ENCODE peak calls at places on chromosome 4, in five cellular contexts. A, S, J, X and W are unnamed samples.

GRCh38 chr4:34972189-34972588 is 1272.1 kb downstream of the ARAP2 start:
- DNase-seq in X (no peak), A (no peak), S (no peak), J (no peak), W (no peak)

GRCh38 chr4:159003420-159004253 is 99.2 kb upstream of the RAPGEF2 start:
- DNase-seq in S (no peak), A (no peak), X (peak), J (no peak), W (peak)

GRCh38 chr4:156408749-156409148 is 455.1 kb upstream of the CTSO start:
- DNase-seq in A (no peak), X (peak), S (no peak), J (no peak), W (no peak)

GRCh38 chr4:115851918-115852766 is 738.7 kb upstream of the NDST4 start:
- DNase-seq in J (peak), X (no peak), S (peak), A (no peak), W (peak)

GRCh38 chr4:91325495-91325894 is 978.3 kb upstream of the GRID2 start:
- DNase-seq in J (no peak), A (no peak), X (no peak), S (no peak), W (no peak)

GRCh38 chr4:86452323-86452995 is 92.6 kb upstream of the MAPK10 start:
- DNase-seq in S (no peak), X (peak), A (peak), J (no peak), W (no peak)

GRCh38 chr4:95540227-95540626 is 8.5 kb downstream of the UNC5C start:
- DNase-seq in S (no peak), J (no peak), A (no peak), X (no peak), W (no peak)

GRCh38 chr4:71498002-71498401 is 159.2 kb downstream of the SLC4A4 start:
- DNase-seq in A (no peak), J (peak), X (peak), S (no peak), W (no peak)

GRCh38 chr4:184793735-184794355 is 31.9 kb downstream of the ACSL1 start:
- DNase-seq in X (no peak), J (no peak), S (no peak), A (no peak), W (no peak)

GRCh38 chr4:125389713-125390112 is 75.0 kb downstream of the FAT4 start:
- DNase-seq in J (peak), A (no peak), X (peak), S (no peak), W (no peak)

GRCh38 chr4:153152453-153153338 is 51.5 kb upstream of the TRIM2 start:
- DNase-seq in A (peak), X (peak), S (no peak), J (no peak), W (peak)

GRCh38 chr4:161555689-161556660 is 607.8 kb downstream of the FSTL5 start:
- DNase-seq in X (peak), A (no peak), S (no peak), J (peak), W (no peak)

GRCh38 chr4:93897559-93897958 is 69.0 kb downstream of the ATOH1 start:
- DNase-seq in J (peak), S (no peak), A (no peak), X (no peak), W (peak)

GRCh38 chr4:154490589-154491340 is 834 bp downstream of the DCHS2 start:
- DNase-seq in J (no peak), A (peak), X (no peak), S (no peak), W (no peak)

GRCh38 chr4:56227301-56227835 is 159.9 kb downstream of the AASDH start:
- DNase-seq in J (no peak), X (no peak), S (no peak), A (no peak), W (no peak)

GRCh38 chr4:138588501-138588900 is 346.4 kb upstream of the SLC7A11 start:
- DNase-seq in X (no peak), S (no peak), J (no peak), A (no peak), W (no peak)

GRCh38 chr4:185992585-185992984 is 76.4 kb upstream of the TLR3 start:
- DNase-seq in J (no peak), S (no peak), X (no peak), A (no peak), W (no peak)

GRCh38 chr4:89492476-89493110 is 185.0 kb upstream of the GPRIN3 start:
- DNase-seq in S (no peak), A (no peak), J (peak), X (peak), W (no peak)

GRCh38 chr4:72006576-72006975 is 25.2 kb upstream of the NPFFR2 start:
- DNase-seq in A (no peak), J (no peak), S (peak), X (peak), W (no peak)

GRCh38 chr4:63693321-63693720 is 715.9 kb downstream of the TECRL start:
- DNase-seq in X (no peak), S (no peak), J (no peak), A (no peak), W (no peak)

GRCh38 chr4:30380404-30380998 is 339.7 kb upstream of the PCDH7 start:
- DNase-seq in J (peak), S (no peak), X (peak), A (no peak), W (peak)

GRCh38 chr4:148893095-148893494 is 450.9 kb upstream of the NR3C2 start:
- DNase-seq in A (no peak), S (no peak), J (no peak), X (no peak), W (no peak)

GRCh38 chr4:147453561-147454141 is 27.2 kb upstream of the EDNRA start:
- DNase-seq in A (no peak), J (peak), S (no peak), X (peak), W (no peak)

GRCh38 chr4:137949746-137950145 is 292.4 kb downstream of the SLC7A11 start:
- DNase-seq in A (no peak), J (no peak), X (peak), S (no peak), W (no peak)

GRCh38 chr4:137651128-137651527 is 118.8 kb upstream of the PCDH18 start:
- DNase-seq in J (no peak), A (no peak), X (peak), S (no peak), W (no peak)

DNA sequence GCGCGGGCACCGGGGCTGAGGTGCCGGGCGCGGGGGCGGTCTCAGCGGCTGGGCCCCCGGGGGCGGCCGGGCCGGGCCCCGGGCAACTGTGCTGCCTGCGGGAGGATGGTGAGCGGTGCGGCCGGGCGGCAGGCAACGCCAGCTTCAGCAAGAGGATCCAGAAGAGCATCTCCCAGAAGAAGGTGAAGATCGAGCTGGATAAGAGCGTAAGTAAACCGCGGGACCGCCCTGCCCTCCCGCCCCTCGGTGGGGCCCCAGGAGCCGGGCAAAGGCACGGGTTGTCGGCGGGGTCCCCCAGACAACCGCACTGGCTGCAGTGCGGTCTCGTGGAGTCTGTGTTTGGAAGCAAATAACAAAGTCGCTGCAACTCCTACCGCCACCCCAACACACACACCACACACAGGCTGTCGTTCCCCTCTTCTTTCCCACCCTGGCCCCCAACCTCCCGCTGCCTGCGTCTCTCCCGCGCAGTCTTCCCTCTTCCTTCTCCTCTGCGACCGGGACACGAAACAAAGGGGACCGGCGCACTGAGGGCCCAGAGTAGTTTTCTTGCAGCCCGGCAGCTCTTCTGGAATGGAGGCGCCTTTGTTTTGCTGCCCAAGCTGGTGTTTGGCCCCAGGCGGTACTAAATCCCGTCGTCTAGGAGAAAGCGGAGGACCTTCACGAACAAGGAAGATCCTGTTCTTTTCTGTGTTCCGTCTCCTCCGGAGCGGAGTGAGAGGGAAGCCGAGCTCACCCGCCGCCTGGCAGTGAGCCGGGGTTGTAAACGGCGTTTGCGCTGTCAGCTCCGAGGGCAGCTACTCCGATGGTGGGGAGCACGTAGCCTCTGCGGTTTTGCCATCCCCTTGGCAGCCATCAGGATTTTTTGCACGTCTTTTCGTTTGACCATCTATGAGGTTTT is 788 bp downstream of the SAP30 start:
- DNase-seq in X (peak), S (peak), J (peak), A (peak), W (peak)
- TF ChIP-seq POLR2A in X (no peak), S (no peak), J (no peak), A (no peak), W (peak)

GRCh38 chr4:973431-974397 is at the start of gene DGKQ:
- DNase-seq in S (peak), J (peak), A (peak), X (peak), W (peak)

GRCh38 chr4:970854-971520 is 2.4 kb downstream of the DGKQ start:
- DNase-seq in A (no peak), J (no peak), S (no peak), X (no peak), W (no peak)

GRCh38 chr4:974668-975067 is 1.3 kb upstream of the DGKQ start:
- DNase-seq in A (no peak), S (no peak), J (no peak), X (no peak), W (no peak)

GRCh38 chr4:971670-972500 is 1.5 kb downstream of the DGKQ start:
- DNase-seq in S (no peak), J (no peak), A (no peak), X (no peak), W (no peak)

DNA sequence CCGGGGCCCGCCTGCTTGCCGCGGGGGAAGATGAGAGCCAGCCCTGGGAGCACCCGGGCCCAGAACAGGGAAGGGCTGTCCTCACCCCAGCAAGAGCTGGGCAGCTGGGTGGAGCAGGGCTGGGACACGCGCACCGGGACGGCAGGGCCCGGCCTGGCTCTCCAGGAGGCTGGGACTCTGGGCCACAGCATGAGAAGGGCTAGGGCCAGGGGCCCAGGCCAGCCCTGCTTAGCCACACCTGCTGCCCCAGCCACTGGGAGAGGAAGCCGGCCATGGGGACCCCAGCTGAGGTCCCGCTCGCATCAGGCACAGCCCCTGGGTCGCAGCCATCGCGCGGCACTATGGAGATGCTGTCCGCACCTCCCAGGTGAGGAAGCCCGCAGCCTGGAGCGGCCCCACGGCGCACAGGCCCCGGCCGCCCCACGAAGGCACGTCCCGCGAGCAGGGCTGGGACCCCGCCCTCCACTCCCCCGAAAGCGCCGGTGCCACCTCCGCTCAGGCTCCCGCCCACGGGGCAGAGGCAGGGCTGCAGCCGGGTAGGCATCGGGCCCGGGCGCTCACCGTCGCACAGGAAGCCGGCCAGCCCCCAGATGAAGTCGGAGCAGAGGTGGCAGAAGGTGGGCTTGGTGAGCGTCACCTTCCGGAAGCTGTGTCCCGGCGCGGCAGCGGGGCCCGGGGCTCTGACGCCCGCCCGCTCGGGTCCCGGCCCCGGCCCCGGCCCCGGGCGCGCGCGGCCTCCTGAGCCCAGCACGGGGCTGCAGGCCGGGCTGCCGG is 531 bp downstream of the DGKQ start:
- DNase-seq in S (peak), A (peak), X (no peak), J (no peak), W (peak)
- TF ChIP-seq POLR2A in S (no peak), A (no peak), X (no peak), J (no peak), W (no peak)

GRCh38 chr4:83110222-83110945 is 4.1 kb downstream of the PLAC8 start:
- DNase-seq in X (peak), A (peak), J (peak), S (peak), W (peak)
- TF ChIP-seq POLR2A in X (no peak), A (no peak), J (no peak), S (no peak), W (no peak)

DNA sequence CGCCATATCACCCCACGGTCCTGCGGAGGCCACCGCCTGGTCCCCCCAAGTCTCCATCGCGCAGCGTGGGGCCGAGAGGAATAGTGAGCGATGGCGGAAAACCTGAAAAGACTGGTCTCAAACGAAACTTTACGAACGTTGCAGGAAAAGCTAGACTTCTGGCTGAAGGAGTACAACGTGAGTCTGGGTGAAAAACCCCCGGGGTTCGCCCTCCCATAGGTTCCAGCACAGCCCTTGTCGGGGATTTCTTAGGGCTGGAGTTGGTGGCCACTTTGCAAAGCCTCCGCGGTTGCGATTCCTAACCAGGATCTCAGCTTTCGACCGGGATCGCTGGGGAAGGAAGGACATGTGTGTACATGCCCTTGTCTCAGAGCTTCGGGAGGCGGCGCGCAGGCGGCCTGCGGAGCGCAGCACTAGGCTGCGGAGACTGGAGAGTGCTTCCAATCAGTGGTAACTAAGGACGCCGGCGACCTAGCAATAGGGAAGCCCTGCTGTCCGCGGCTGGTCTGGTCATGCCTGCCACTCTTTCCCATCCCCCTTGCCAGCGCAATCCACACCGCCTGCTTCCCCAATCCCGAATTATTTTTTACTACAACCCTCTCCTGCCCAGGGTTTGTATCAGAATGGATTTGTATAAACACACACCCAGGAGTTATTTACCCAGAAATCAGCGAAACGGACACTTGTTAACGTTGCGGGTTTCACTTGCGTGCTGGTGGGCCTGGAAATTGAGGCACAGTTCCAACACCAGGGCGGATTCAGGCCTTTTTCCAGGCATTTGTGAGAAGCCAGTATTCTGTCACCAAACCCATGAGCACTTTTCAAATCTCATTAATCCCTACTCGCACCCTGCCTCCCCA is 741 bp downstream of the SPATA18 start:
- DNase-seq in A (peak), X (peak), J (peak), S (no peak), W (no peak)
- TF ChIP-seq POLR2A in A (no peak), X (no peak), J (peak), S (no peak), W (no peak)

GRCh38 chr4:2507259-2507658 is 29.2 kb upstream of the FAM193A start:
- DNase-seq in X (no peak), S (no peak), A (no peak), J (no peak), W (no peak)
- TF ChIP-seq POLR2A in X (no peak), S (no peak), A (no peak), J (no peak), W (no peak)

GRCh38 chr4:39636786-39637185 is 1.9 kb downstream of the SMIM14 start:
- DNase-seq in A (no peak), S (no peak), J (no peak), X (peak), W (peak)

GRCh38 chr4:39641451-39641850 is 2.8 kb upstream of the SMIM14 start:
- DNase-seq in A (no peak), J (no peak), X (no peak), S (no peak), W (no peak)

GRCh38 chr4:39635023-39635422 is 3.6 kb downstream of the SMIM14 start:
- DNase-seq in J (no peak), X (no peak), S (no peak), A (no peak), W (no peak)

GRCh38 chr4:39637572-39638357 is 900 bp downstream of the SMIM14 start:
- DNase-seq in A (peak), X (peak), S (no peak), J (peak), W (peak)

DNA sequence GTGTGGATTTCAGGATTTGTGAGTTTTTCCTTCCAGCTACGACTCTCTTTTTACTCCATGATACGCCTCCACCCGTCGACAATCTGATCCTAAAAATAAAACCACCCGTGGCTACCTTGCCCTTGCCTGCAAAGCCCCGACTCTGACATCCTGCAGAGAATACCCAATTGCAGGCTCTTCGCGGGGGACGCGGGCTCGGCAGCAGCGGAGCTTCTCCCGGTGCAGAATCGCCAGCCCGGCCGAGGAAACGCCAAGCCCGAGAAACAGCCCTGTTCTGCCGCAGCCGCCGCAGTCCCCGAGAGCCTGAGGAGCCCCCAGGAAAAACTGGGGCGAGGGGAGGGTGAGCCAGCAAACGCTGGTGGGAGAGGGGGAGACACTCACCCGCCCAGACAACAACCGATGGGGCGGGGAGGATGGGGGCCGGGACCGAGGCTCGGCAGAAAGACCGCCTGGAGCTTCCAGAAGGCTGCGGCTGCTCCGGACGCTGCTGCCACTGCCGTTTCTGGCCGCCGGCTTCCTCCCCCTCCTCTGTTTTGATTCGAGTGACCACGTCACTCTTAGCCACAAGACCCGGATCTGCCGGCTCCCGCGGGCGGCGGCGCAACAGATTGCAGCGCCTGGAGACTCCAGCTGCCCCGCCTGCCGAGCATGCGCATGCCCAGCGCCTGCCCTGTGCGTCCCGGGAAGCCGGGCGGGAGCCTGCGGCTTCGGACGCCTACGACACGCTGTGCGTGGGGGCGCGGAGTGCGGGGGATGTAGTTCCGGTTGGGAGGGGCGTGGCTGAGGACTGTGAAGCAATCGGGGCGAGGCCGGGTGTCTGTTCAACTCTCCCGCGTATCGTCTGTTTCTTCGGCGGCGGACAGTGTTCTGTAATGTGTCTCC is at the start of gene SMIM14:
- DNase-seq in S (peak), X (peak), A (peak), J (peak), W (peak)
- TF ChIP-seq POLR2A in S (peak), X (peak), A (peak), J (peak), W (no peak)

DNA sequence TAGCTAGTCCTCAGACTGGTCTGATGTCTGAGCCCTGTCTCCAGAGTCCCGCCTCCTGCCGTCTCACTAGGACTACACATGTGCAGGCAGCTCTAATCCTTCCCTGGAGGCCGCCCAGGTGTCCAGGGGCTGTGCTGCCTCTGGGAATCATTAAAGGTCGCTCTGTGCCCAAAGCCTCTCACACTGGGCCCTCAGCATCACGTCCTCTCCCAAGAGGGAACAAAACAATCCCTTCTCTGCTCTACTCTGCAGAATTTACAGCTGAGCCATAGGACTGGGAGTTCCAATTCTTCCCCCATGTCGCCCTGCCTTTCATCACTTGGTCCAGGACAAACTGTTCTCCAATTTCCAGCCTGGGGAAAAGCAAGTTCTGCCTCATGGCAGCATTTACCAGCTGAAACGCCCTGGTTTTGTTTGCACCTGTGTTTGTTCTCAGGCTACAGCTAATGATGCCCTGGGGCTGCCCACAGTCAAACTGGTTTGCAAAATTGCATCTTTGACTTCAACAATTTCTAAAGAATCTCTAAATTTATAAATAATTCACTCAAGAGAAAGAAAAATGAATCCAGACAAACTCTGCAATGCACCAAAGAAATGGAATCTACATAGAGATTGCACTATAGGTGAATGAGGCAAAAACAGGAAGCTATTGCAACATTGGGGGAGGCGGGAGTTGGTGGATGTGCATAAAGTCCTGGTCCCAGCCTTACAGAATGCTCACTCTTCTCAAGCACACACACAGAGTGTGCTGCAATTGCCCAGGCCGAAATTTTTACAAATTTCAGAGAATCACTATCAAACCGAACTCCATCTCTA is 7.2 kb upstream of the MRFAP1 start:
- DNase-seq in J (no peak), X (peak), S (no peak), A (no peak), W (peak)
- TF ChIP-seq POLR2A in J (no peak), X (no peak), S (no peak), A (no peak), W (no peak)